ENCODE peak calls at places on chromosomes 1 and 21, in eight cellular contexts. H is transverse colon, V is A549, X is sigmoid colon, R is suprapubic skin, J is ovary, K is esophagus muscularis mucosa, I is upper lobe of left lung. Q is an unnamed sample.

GRCh38 chr1:119611701-119612113 is 36.4 kb downstream of the ZNF697 start:
- DNase-seq in V (peak), R (peak), X (peak), K (no peak), H (peak), J (peak), I (peak), Q (peak)

GRCh38 chr1:27626031-27626935 is 8.7 kb downstream of the FGR start:
- DNase-seq in X (no peak), J (no peak), V (no peak), H (no peak), I (no peak), R (no peak), K (no peak), Q (no peak)

GRCh38 chr1:214165850-214166374 is 115.0 kb upstream of the SMYD2 start:
- DNase-seq in K (no peak), R (no peak), V (no peak), I (no peak), X (no peak), H (no peak), J (no peak), Q (no peak)

GRCh38 chr1:169105087-169105433 is 1.4 kb upstream of the ATP1B1 start:
- DNase-seq in H (no peak), X (no peak), I (no peak), J (peak), V (no peak), K (no peak), R (no peak), Q (no peak)

GRCh38 chr1:164578474-164579200 is 19.7 kb downstream of the PBX1 start:
- DNase-seq in I (no peak), H (no peak), X (no peak), V (no peak), J (no peak), K (no peak), R (no peak), Q (no peak)

GRCh38 chr1:185474440-185475149 is 157.6 kb upstream of the IVNS1ABP start:
- DNase-seq in H (peak), K (no peak), I (no peak), J (no peak), V (no peak), X (no peak), R (no peak), Q (no peak)

GRCh38 chr1:5990913-5991783 is 1.1 kb downstream of the NPHP4 start:
- DNase-seq in V (no peak), I (peak), K (no peak), H (peak), X (no peak), J (peak), R (no peak), Q (no peak)

GRCh38 chr21:22421416-22422190 is 1423.4 kb downstream of the NCAM2 start:
- DNase-seq in R (no peak), I (no peak), X (no peak), K (no peak), V (no peak), J (no peak), H (no peak), Q (no peak)

GRCh38 chr1:54221867-54222484 is 22.0 kb downstream of the MRPL37 start:
- DNase-seq in K (no peak), J (no peak), V (no peak), H (no peak), I (no peak), R (no peak), X (no peak), Q (no peak)

GRCh38 chr21:45351526-45352275 is 53.3 kb upstream of the COL18A1 start:
- DNase-seq in H (no peak), V (no peak), K (no peak), I (peak), X (no peak), R (no peak), J (no peak), Q (no peak)

GRCh38 chr1:202745313-202745888 is 35.1 kb upstream of the SYT2 start:
- DNase-seq in K (no peak), R (no peak), X (no peak), H (no peak), J (no peak), V (no peak), I (no peak), Q (no peak)

GRCh38 chr1:153734380-153735089 is 6.7 kb downstream of the INTS3 start:
- DNase-seq in I (no peak), J (no peak), H (no peak), V (no peak), K (no peak), X (no peak), R (no peak), Q (no peak)

GRCh38 chr1:31587720-31588423 is 11.6 kb downstream of the TINAGL1 start:
- DNase-seq in X (peak), H (peak), V (peak), J (peak), I (no peak), R (no peak), K (no peak), Q (no peak)

GRCh38 chr1:234656981-234657651 is 47.1 kb upstream of the IRF2BP2 start:
- DNase-seq in R (no peak), I (peak), K (peak), J (no peak), H (peak), X (no peak), V (peak), Q (no peak)

GRCh38 chr1:182430263-182431068 is 19.5 kb upstream of the RGSL1 start:
- DNase-seq in J (no peak), K (no peak), I (no peak), X (no peak), H (no peak), V (no peak), R (no peak), Q (no peak)

GRCh38 chr1:187744665-187745064 is 915.9 kb downstream of the PLA2G4A start:
- DNase-seq in K (no peak), H (no peak), X (no peak), R (no peak), J (no peak), V (no peak), I (no peak), Q (no peak)

GRCh38 chr21:43810505-43811261 is 21.3 kb downstream of the RRP1 start:
- DNase-seq in R (peak), K (peak), V (peak), I (peak), H (peak), J (peak), X (peak), Q (peak)

GRCh38 chr1:171799166-171799565 is 17.7 kb downstream of the METTL13 start:
- DNase-seq in X (no peak), H (no peak), K (no peak), R (no peak), J (no peak), I (no peak), V (no peak), Q (no peak)

GRCh38 chr1:87880747-87881133 is 552.1 kb downstream of the LMO4 start:
- DNase-seq in H (no peak), X (no peak), K (no peak), V (no peak), I (no peak), R (no peak), J (no peak), Q (no peak)

GRCh38 chr1:225253784-225254183 is 174.1 kb downstream of the LBR start:
- DNase-seq in X (no peak), R (no peak), J (no peak), K (no peak), V (no peak), H (no peak), I (no peak), Q (no peak)

GRCh38 chr1:91583326-91583755 is 82.7 kb downstream of the CDC7 start:
- DNase-seq in V (no peak), X (no peak), H (peak), J (no peak), I (no peak), R (no peak), K (peak), Q (no peak)

GRCh38 chr1:213989740-213990472 is 2.1 kb downstream of the PROX1 start:
- DNase-seq in K (peak), X (peak), H (peak), V (no peak), J (no peak), I (no peak), R (no peak), Q (no peak)

GRCh38 chr1:20521960-20522861 is 14.3 kb upstream of the MUL1 start:
- DNase-seq in V (peak), I (no peak), R (no peak), J (peak), H (peak), X (peak), K (no peak), Q (peak)

GRCh38 chr21:44758781-44759627 is 42.6 kb downstream of the UBE2G2 start:
- DNase-seq in J (no peak), R (peak), I (peak), H (no peak), V (no peak), X (no peak), K (no peak), Q (no peak)

GRCh38 chr1:84442256-84442655 is 36.8 kb upstream of the RPF1 start:
- DNase-seq in R (no peak), J (no peak), X (no peak), H (no peak), K (no peak), V (peak), I (no peak), Q (no peak)

GRCh38 chr1:24391882-24392603 is 21.5 kb downstream of the STPG1 start:
- DNase-seq in K (peak), R (peak), V (peak), H (peak), X (peak), I (no peak), J (peak), Q (peak)

GRCh38 chr1:63968663-63969460 is 195.0 kb downstream of the ROR1 start:
- DNase-seq in H (no peak), J (no peak), I (no peak), K (no peak), X (no peak), R (no peak), V (no peak), Q (no peak)
- TF ChIP-seq EP300 in H (no peak), J (no peak), I (no peak), K (no peak), X (no peak), R (no peak), V (no peak), Q (no peak)

DNA sequence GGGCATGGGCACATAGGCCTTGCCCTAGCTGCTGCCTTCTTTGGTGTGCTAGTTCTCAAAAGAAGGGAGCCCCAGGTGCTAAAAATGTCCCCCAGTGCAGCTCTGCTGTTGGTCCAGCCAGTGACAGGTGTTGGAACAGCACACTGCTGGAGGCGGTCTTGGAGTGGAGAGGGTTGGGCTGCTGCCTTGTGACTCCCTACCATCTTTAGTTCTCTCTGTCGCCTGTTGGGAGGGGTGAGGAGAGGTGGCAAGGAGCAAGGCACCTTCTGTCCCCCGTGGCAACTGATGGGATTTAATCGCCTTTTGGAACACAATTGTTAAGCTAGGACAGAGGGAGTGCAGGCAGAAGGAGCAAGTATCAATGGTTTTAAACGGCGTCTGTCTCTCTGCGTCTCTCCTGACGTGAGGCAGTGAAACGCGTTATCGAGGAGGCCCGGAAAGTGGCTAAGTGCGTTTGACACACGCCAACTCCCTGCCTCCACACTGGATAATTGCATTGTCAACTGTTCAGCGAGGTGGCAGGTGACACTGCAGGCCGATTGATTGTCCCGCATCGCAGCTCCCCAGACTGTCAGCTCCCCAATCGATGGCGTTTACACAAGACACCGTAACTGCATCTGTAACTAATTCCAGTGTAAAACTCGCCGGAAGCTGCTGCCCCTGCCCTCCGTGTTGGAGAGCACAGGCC is 34.0 kb downstream of the TMEM53 start:
- DNase-seq in V (no peak), I (no peak), R (no peak), X (no peak), J (no peak), H (no peak), K (no peak), Q (no peak)
- H3K27ac ChIP-seq in V (no peak), I (no peak), R (no peak), X (no peak), J (no peak), H (no peak), K (no peak), Q (no peak)

GRCh38 chr1:166950156-166950555 is 25.2 kb downstream of the ILDR2 start:
- DNase-seq in I (no peak), X (no peak), J (no peak), H (no peak), K (peak), V (no peak), R (no peak), Q (no peak)

GRCh38 chr1:166944186-166944967 is 31.0 kb downstream of the ILDR2 start:
- DNase-seq in J (no peak), X (no peak), I (no peak), V (no peak), H (no peak), K (peak), R (no peak), Q (no peak)

GRCh38 chr1:166948856-166949350 is 26.4 kb downstream of the ILDR2 start:
- DNase-seq in K (no peak), J (no peak), V (no peak), X (no peak), I (no peak), H (no peak), R (no peak), Q (no peak)

GRCh38 chr1:166951050-166951449 is 24.3 kb downstream of the ILDR2 start:
- DNase-seq in X (no peak), K (peak), R (no peak), V (no peak), I (no peak), H (no peak), J (no peak), Q (no peak)

GRCh38 chr1:166947398-166948043 is 27.8 kb downstream of the ILDR2 start:
- DNase-seq in I (peak), R (no peak), V (no peak), X (peak), H (peak), K (no peak), J (peak), Q (peak)
- TF ChIP-seq EP300 in I (no peak), R (no peak), V (no peak), X (no peak), H (no peak), K (no peak), J (no peak), Q (peak)

DNA sequence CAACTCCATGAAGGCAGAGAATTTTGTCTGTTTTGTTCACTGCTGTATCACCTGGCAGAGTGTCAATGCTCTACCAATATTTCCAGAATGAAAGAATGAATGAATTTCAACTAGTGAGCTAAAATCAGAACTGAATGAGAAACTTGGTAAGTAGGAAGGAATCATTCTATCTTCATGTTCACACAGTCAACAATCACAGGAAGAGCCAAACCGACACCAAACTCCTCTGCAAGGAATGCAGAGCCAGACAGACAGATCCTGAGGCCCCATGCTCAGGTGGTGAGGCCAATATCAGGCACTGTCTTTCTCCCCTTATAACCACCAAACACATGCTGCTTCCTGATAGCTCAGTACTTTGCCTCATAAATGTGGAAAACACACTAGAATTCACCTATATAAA is 139.1 kb downstream of the SLC45A1 start:
- DNase-seq in V (no peak), H (no peak), I (no peak), K (no peak), J (no peak), R (no peak), X (no peak), Q (no peak)
- H3K27ac ChIP-seq in V (no peak), H (peak), I (peak), K (peak), J (no peak), R (no peak), X (peak), Q (no peak)

DNA sequence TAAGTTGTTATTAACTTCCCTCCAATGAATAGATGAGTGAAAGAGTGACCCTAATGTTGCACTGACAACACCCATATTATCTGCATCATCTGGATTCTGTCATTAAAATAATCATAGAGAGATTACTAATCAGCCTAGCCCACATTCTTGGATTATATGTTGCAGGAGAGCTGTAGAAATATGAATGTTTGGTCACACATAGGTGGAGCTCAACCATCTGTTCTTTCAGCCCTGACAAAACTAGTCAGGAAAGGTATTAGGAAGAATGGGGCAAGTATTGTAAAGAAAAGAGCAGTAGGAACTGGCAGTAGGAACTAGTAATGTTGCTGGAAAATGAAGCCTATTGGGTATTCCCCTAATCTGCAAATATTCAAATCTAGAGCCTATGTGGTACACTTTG is 15.3 kb downstream of the FLG2 start:
- DNase-seq in X (no peak), J (no peak), V (no peak), I (no peak), R (no peak), H (no peak), K (no peak), Q (no peak)
- TF ChIP-seq EP300 in X (no peak), J (no peak), V (no peak), I (no peak), R (no peak), H (no peak), K (no peak), Q (no peak)

GRCh38 chr1:246755419-246755818 is 31.2 kb downstream of the SCCPDH start:
- DNase-seq in K (no peak), V (no peak), H (no peak), J (no peak), X (no peak), R (no peak), I (no peak), Q (no peak)
- H3K27ac ChIP-seq in K (no peak), V (no peak), H (no peak), J (no peak), X (no peak), R (no peak), I (no peak), Q (no peak)

GRCh38 chr1:240212552-240212951 is 120.9 kb downstream of the FMN2 start:
- DNase-seq in R (no peak), J (no peak), H (no peak), I (no peak), X (no peak), V (no peak), K (no peak), Q (no peak)

GRCh38 chr1:240207073-240207709 is 115.5 kb downstream of the FMN2 start:
- DNase-seq in I (peak), K (no peak), R (no peak), J (no peak), V (no peak), X (no peak), H (no peak), Q (no peak)

DNA sequence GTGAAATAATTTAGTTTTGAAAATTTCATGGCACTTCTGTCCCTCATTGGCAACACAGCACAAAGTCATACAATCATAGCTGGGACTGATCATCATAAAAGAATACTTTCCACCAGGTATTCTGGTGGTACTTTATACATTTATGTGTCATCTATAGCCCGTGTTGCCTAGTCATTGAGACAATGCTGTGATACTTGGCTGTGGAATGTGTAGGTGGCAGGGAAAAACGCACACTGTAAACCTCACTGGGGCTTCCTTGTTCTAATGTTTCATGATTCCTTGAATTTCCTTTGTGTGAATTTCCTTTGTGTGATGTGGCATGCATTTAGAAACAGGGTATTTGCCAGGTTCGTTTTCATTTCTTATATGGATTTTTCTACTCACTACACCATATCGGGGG is 118.3 kb downstream of the FMN2 start:
- DNase-seq in H (no peak), I (no peak), R (no peak), X (no peak), V (no peak), J (no peak), K (no peak), Q (no peak)
- TF ChIP-seq EP300 in H (no peak), I (no peak), R (no peak), X (no peak), V (no peak), J (no peak), K (no peak), Q (no peak)

DNA sequence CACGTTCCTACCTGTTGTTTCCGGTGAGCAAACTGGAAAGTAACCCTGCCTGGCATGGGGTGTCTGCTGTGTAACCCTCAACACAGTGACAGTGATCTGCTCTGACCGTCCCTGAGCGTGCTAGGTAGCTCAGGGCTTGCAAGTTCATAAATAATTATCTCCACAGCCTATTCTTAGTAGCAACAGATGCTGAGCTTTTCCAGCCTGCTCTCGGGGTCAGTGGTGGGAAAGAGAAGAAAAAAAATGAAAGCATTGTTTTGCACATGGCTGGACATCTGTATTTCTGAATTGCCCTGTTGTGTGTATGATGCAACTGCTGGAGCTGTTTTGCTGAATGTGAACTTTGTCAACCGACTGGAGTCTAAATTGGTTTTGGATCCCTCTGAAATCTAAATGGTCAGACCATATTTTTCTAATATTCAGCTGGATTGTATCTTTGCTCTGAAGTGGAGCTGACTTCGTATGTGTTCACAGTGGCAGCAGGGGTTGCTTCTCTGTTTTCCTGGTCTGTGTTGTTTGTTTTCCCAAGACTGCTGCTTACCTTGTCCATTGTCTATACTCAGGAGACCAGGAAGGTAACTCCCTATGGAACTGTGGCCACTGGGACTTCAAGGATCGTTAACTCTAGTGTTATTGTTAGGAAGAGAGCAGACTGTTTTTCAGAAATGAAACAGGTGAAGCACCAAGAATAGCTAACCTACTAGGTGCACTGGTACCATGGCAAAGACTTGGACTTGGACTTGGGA is 27.0 kb downstream of the TGFB2 start:
- DNase-seq in I (no peak), X (peak), K (no peak), H (no peak), V (no peak), J (peak), R (no peak), Q (no peak)
- H3K27ac ChIP-seq in I (no peak), X (peak), K (no peak), H (no peak), V (peak), J (no peak), R (no peak), Q (no peak)